ENCODE peak calls at places on chromosome 22, in five cellular contexts. One of them, this sample, is unnamed.

GRCh38 chr22:42443240-42444059 is 11.2 kb upstream of the NFAM1 start:
- DNase-seq in effector CD4-positive, alpha-beta T cell: no peak
- DNase-seq in activated CD8-positive, alpha-beta memory T cell treated with anti-CD3 and anti-CD28 coated beads for 24 hours: no peak
- DNase-seq in IMR-90: no peak
- DNase-seq in DMS153: no peak
- DNase-seq in this sample: no peak

GRCh38 chr22:46180370-46181137 is 30.2 kb downstream of the PPARA start:
- DNase-seq in activated CD8-positive, alpha-beta memory T cell treated with anti-CD3 and anti-CD28 coated beads for 24 hours: no peak
- DNase-seq in effector CD4-positive, alpha-beta T cell: no peak
- DNase-seq in IMR-90: no peak
- DNase-seq in DMS153: no peak
- DNase-seq in this sample: no peak

GRCh38 chr22:31230871-31231621 is 18.9 kb downstream of the LIMK2 start:
- DNase-seq in activated CD8-positive, alpha-beta memory T cell treated with anti-CD3 and anti-CD28 coated beads for 24 hours: no peak
- DNase-seq in DMS153: peak; percentile 38
- DNase-seq in IMR-90: peak; percentile 74
- DNase-seq in effector CD4-positive, alpha-beta T cell: peak; percentile 48
- DNase-seq in this sample: no peak

GRCh38 chr22:27050771-27051170 is 393.4 kb downstream of the MIAT start:
- DNase-seq in DMS153: no peak
- DNase-seq in effector CD4-positive, alpha-beta T cell: no peak
- DNase-seq in activated CD8-positive, alpha-beta memory T cell treated with anti-CD3 and anti-CD28 coated beads for 24 hours: no peak
- DNase-seq in IMR-90: no peak
- DNase-seq in this sample: no peak

GRCh38 chr22:50625568-50626313 is 2.2 kb downstream of the ARSA start:
- DNase-seq in activated CD8-positive, alpha-beta memory T cell treated with anti-CD3 and anti-CD28 coated beads for 24 hours: no peak
- DNase-seq in IMR-90: no peak
- DNase-seq in DMS153: no peak
- DNase-seq in effector CD4-positive, alpha-beta T cell: no peak
- DNase-seq in this sample: no peak

GRCh38 chr22:46421272-46421671 is 85.8 kb downstream of the TRMU start:
- DNase-seq in DMS153: peak; percentile 64
- DNase-seq in IMR-90: no peak
- DNase-seq in effector CD4-positive, alpha-beta T cell: no peak
- DNase-seq in activated CD8-positive, alpha-beta memory T cell treated with anti-CD3 and anti-CD28 coated beads for 24 hours: no peak
- DNase-seq in this sample: no peak

GRCh38 chr22:41447435-41448188 is 1.0 kb upstream of the TOB2 start:
- DNase-seq in activated CD8-positive, alpha-beta memory T cell treated with anti-CD3 and anti-CD28 coated beads for 24 hours: peak; percentile 89
- DNase-seq in effector CD4-positive, alpha-beta T cell: peak; percentile 50
- DNase-seq in DMS153: peak; percentile 47
- DNase-seq in IMR-90: peak; percentile 50
- DNase-seq in this sample: peak; percentile 88

GRCh38 chr22:44689173-44689572 is 12.8 kb upstream of the PRR5 start:
- DNase-seq in activated CD8-positive, alpha-beta memory T cell treated with anti-CD3 and anti-CD28 coated beads for 24 hours: no peak
- DNase-seq in effector CD4-positive, alpha-beta T cell: no peak
- DNase-seq in DMS153: no peak
- DNase-seq in IMR-90: peak; percentile 72
- DNase-seq in this sample: no peak

GRCh38 chr22:46057206-46057605 is 80.2 kb upstream of the WNT7B start:
- DNase-seq in DMS153: no peak
- DNase-seq in activated CD8-positive, alpha-beta memory T cell treated with anti-CD3 and anti-CD28 coated beads for 24 hours: peak; percentile 15
- DNase-seq in effector CD4-positive, alpha-beta T cell: no peak
- DNase-seq in IMR-90: no peak
- DNase-seq in this sample: peak; percentile 52

GRCh38 chr22:20641198-20641892 is 132.6 kb upstream of the SERPIND1 start:
- DNase-seq in DMS153: no peak
- DNase-seq in IMR-90: no peak
- DNase-seq in activated CD8-positive, alpha-beta memory T cell treated with anti-CD3 and anti-CD28 coated beads for 24 hours: no peak
- DNase-seq in effector CD4-positive, alpha-beta T cell: no peak
- DNase-seq in this sample: no peak

GRCh38 chr22:25419247-25420113 is 145.0 kb upstream of the GRK3 start:
- DNase-seq in activated CD8-positive, alpha-beta memory T cell treated with anti-CD3 and anti-CD28 coated beads for 24 hours: no peak
- DNase-seq in IMR-90: peak; percentile 47
- DNase-seq in DMS153: peak; percentile 58
- DNase-seq in effector CD4-positive, alpha-beta T cell: no peak
- DNase-seq in this sample: no peak

GRCh38 chr22:37692627-37693285 is 4.1 kb upstream of the TRIOBP start:
- DNase-seq in effector CD4-positive, alpha-beta T cell: no peak
- DNase-seq in IMR-90: no peak
- DNase-seq in activated CD8-positive, alpha-beta memory T cell treated with anti-CD3 and anti-CD28 coated beads for 24 hours: no peak
- DNase-seq in DMS153: no peak
- DNase-seq in this sample: no peak

GRCh38 chr22:49186756-49187155 is 640.9 kb downstream of the BRD1 start:
- DNase-seq in activated CD8-positive, alpha-beta memory T cell treated with anti-CD3 and anti-CD28 coated beads for 24 hours: no peak
- DNase-seq in DMS153: no peak
- DNase-seq in IMR-90: no peak
- DNase-seq in effector CD4-positive, alpha-beta T cell: no peak
- DNase-seq in this sample: no peak

GRCh38 chr22:43007519-43008102 is 7.3 kb downstream of the PACSIN2 start:
- DNase-seq in activated CD8-positive, alpha-beta memory T cell treated with anti-CD3 and anti-CD28 coated beads for 24 hours: no peak
- DNase-seq in DMS153: peak; percentile 16
- DNase-seq in IMR-90: peak; percentile 75
- DNase-seq in effector CD4-positive, alpha-beta T cell: no peak
- DNase-seq in this sample: no peak

GRCh38 chr22:36865346-36865745 is 4.5 kb downstream of the NCF4 start:
- DNase-seq in DMS153: no peak
- DNase-seq in IMR-90: no peak
- DNase-seq in effector CD4-positive, alpha-beta T cell: no peak
- DNase-seq in activated CD8-positive, alpha-beta memory T cell treated with anti-CD3 and anti-CD28 coated beads for 24 hours: no peak
- DNase-seq in this sample: no peak

GRCh38 chr22:24550028-24550901 is 4.7 kb downstream of the GUCD1 start:
- DNase-seq in IMR-90: no peak
- DNase-seq in activated CD8-positive, alpha-beta memory T cell treated with anti-CD3 and anti-CD28 coated beads for 24 hours: no peak
- DNase-seq in DMS153: no peak
- DNase-seq in effector CD4-positive, alpha-beta T cell: no peak
- DNase-seq in this sample: no peak

GRCh38 chr22:37763652-37764051 is 44.1 kb upstream of the GCAT start:
- DNase-seq in activated CD8-positive, alpha-beta memory T cell treated with anti-CD3 and anti-CD28 coated beads for 24 hours: no peak
- DNase-seq in IMR-90: no peak
- DNase-seq in effector CD4-positive, alpha-beta T cell: no peak
- DNase-seq in DMS153: no peak
- DNase-seq in this sample: no peak

GRCh38 chr22:44403166-44403565 is 90.4 kb upstream of the SHISAL1 start:
- DNase-seq in IMR-90: no peak
- DNase-seq in activated CD8-positive, alpha-beta memory T cell treated with anti-CD3 and anti-CD28 coated beads for 24 hours: no peak
- DNase-seq in effector CD4-positive, alpha-beta T cell: no peak
- DNase-seq in DMS153: no peak
- DNase-seq in this sample: peak; percentile 68

GRCh38 chr22:49514656-49515055 is 313.0 kb downstream of the BRD1 start:
- DNase-seq in activated CD8-positive, alpha-beta memory T cell treated with anti-CD3 and anti-CD28 coated beads for 24 hours: no peak
- DNase-seq in IMR-90: no peak
- DNase-seq in effector CD4-positive, alpha-beta T cell: no peak
- DNase-seq in DMS153: no peak
- DNase-seq in this sample: no peak

GRCh38 chr22:47213571-47214230 is 451.3 kb downstream of the TBC1D22A start:
- DNase-seq in IMR-90: no peak
- DNase-seq in effector CD4-positive, alpha-beta T cell: peak; percentile 14
- DNase-seq in activated CD8-positive, alpha-beta memory T cell treated with anti-CD3 and anti-CD28 coated beads for 24 hours: peak; percentile 74
- DNase-seq in DMS153: no peak
- DNase-seq in this sample: no peak

GRCh38 chr22:20839837-20840645 is 18.6 kb downstream of the PI4KA start:
- DNase-seq in DMS153: no peak
- DNase-seq in effector CD4-positive, alpha-beta T cell: no peak
- DNase-seq in IMR-90: no peak
- DNase-seq in activated CD8-positive, alpha-beta memory T cell treated with anti-CD3 and anti-CD28 coated beads for 24 hours: no peak
- DNase-seq in this sample: no peak

GRCh38 chr22:39117585-39118191 is 20.6 kb downstream of the APOBEC3H start:
- DNase-seq in DMS153: no peak
- DNase-seq in effector CD4-positive, alpha-beta T cell: peak; percentile 61
- DNase-seq in IMR-90: peak; percentile 49
- DNase-seq in activated CD8-positive, alpha-beta memory T cell treated with anti-CD3 and anti-CD28 coated beads for 24 hours: peak; percentile 84
- DNase-seq in this sample: no peak

GRCh38 chr22:42174062-42174461 is 43.5 kb upstream of the CYP2D6 start:
- DNase-seq in IMR-90: peak; percentile 73
- DNase-seq in DMS153: no peak
- DNase-seq in effector CD4-positive, alpha-beta T cell: no peak
- DNase-seq in activated CD8-positive, alpha-beta memory T cell treated with anti-CD3 and anti-CD28 coated beads for 24 hours: no peak
- DNase-seq in this sample: no peak

GRCh38 chr22:35459423-35459894 is 59.5 kb downstream of the MCM5 start:
- DNase-seq in IMR-90: no peak
- DNase-seq in effector CD4-positive, alpha-beta T cell: no peak
- DNase-seq in activated CD8-positive, alpha-beta memory T cell treated with anti-CD3 and anti-CD28 coated beads for 24 hours: no peak
- DNase-seq in DMS153: no peak
- DNase-seq in this sample: no peak

GRCh38 chr22:32994046-32994827 is 63.9 kb downstream of the SYN3 start:
- DNase-seq in effector CD4-positive, alpha-beta T cell: no peak
- DNase-seq in activated CD8-positive, alpha-beta memory T cell treated with anti-CD3 and anti-CD28 coated beads for 24 hours: no peak
- DNase-seq in IMR-90: no peak
- DNase-seq in DMS153: no peak
- DNase-seq in this sample: no peak

GRCh38 chr22:45072322-45072903 is 62.6 kb upstream of the PHF21B start:
- DNase-seq in DMS153: no peak
- DNase-seq in activated CD8-positive, alpha-beta memory T cell treated with anti-CD3 and anti-CD28 coated beads for 24 hours: no peak
- DNase-seq in effector CD4-positive, alpha-beta T cell: no peak
- DNase-seq in IMR-90: peak; percentile 81
- DNase-seq in this sample: no peak

GRCh38 chr22:32991353-32992115 is 66.6 kb downstream of the SYN3 start:
- DNase-seq in activated CD8-positive, alpha-beta memory T cell treated with anti-CD3 and anti-CD28 coated beads for 24 hours: no peak
- DNase-seq in DMS153: peak; percentile 5
- DNase-seq in effector CD4-positive, alpha-beta T cell: no peak
- DNase-seq in IMR-90: no peak
- DNase-seq in this sample: no peak

GRCh38 chr22:28969401-28970168 is 86.2 kb downstream of the ZNRF3 start:
- DNase-seq in IMR-90: no peak
- DNase-seq in effector CD4-positive, alpha-beta T cell: no peak
- DNase-seq in activated CD8-positive, alpha-beta memory T cell treated with anti-CD3 and anti-CD28 coated beads for 24 hours: no peak
- DNase-seq in DMS153: no peak
- DNase-seq in this sample: no peak

GRCh38 chr22:37381489-37381888 is 45.8 kb downstream of the ELFN2 start:
- DNase-seq in activated CD8-positive, alpha-beta memory T cell treated with anti-CD3 and anti-CD28 coated beads for 24 hours: no peak
- DNase-seq in IMR-90: peak; percentile 61
- DNase-seq in effector CD4-positive, alpha-beta T cell: no peak
- DNase-seq in DMS153: no peak
- DNase-seq in this sample: no peak

GRCh38 chr22:20205964-20206708 is 55.3 kb upstream of the CCDC188 start:
- DNase-seq in effector CD4-positive, alpha-beta T cell: peak; percentile 34
- DNase-seq in IMR-90: peak; percentile 63
- DNase-seq in DMS153: peak; percentile 62
- DNase-seq in activated CD8-positive, alpha-beta memory T cell treated with anti-CD3 and anti-CD28 coated beads for 24 hours: peak; percentile 84
- DNase-seq in this sample: no peak

GRCh38 chr22:35766654-35767580 is 49.2 kb downstream of the APOL5 start:
- DNase-seq in effector CD4-positive, alpha-beta T cell: no peak
- DNase-seq in DMS153: no peak
- DNase-seq in activated CD8-positive, alpha-beta memory T cell treated with anti-CD3 and anti-CD28 coated beads for 24 hours: no peak
- DNase-seq in IMR-90: no peak
- DNase-seq in this sample: no peak

GRCh38 chr22:48334971-48335370 is 1492.7 kb downstream of the BRD1 start:
- DNase-seq in DMS153: no peak
- DNase-seq in activated CD8-positive, alpha-beta memory T cell treated with anti-CD3 and anti-CD28 coated beads for 24 hours: no peak
- DNase-seq in effector CD4-positive, alpha-beta T cell: no peak
- DNase-seq in IMR-90: no peak
- DNase-seq in this sample: no peak

GRCh38 chr22:37465721-37466120 is 20.5 kb downstream of the MFNG start:
- DNase-seq in effector CD4-positive, alpha-beta T cell: no peak
- DNase-seq in DMS153: peak; percentile 28
- DNase-seq in IMR-90: no peak
- DNase-seq in activated CD8-positive, alpha-beta memory T cell treated with anti-CD3 and anti-CD28 coated beads for 24 hours: no peak
- DNase-seq in this sample: no peak

GRCh38 chr22:40727607-40728325 is 48.5 kb downstream of the MCHR1 start:
- DNase-seq in IMR-90: no peak
- DNase-seq in DMS153: peak; percentile 21
- DNase-seq in effector CD4-positive, alpha-beta T cell: no peak
- DNase-seq in activated CD8-positive, alpha-beta memory T cell treated with anti-CD3 and anti-CD28 coated beads for 24 hours: no peak
- DNase-seq in this sample: no peak

GRCh38 chr22:47452184-47452583 is 689.7 kb downstream of the TBC1D22A start:
- DNase-seq in effector CD4-positive, alpha-beta T cell: no peak
- DNase-seq in IMR-90: no peak
- DNase-seq in DMS153: no peak
- DNase-seq in activated CD8-positive, alpha-beta memory T cell treated with anti-CD3 and anti-CD28 coated beads for 24 hours: no peak
- DNase-seq in this sample: no peak

GRCh38 chr22:32564170-32565001 is 89.8 kb downstream of the FBXO7 start:
- DNase-seq in activated CD8-positive, alpha-beta memory T cell treated with anti-CD3 and anti-CD28 coated beads for 24 hours: no peak
- DNase-seq in effector CD4-positive, alpha-beta T cell: no peak
- DNase-seq in DMS153: no peak
- DNase-seq in IMR-90: peak; percentile 58
- DNase-seq in this sample: no peak

GRCh38 chr22:49853981-49854791 is 542 bp downstream of the ZBED4 start:
- DNase-seq in effector CD4-positive, alpha-beta T cell: no peak
- DNase-seq in DMS153: no peak
- DNase-seq in activated CD8-positive, alpha-beta memory T cell treated with anti-CD3 and anti-CD28 coated beads for 24 hours: peak; percentile 70
- DNase-seq in IMR-90: peak; percentile 17
- DNase-seq in this sample: no peak